ENCODE peak calls at places on chromosomes 2 and 18, in four cellular contexts. N is WERI-Rb-1, Y is H7, G is fibroblast of lung. T is an unnamed sample.

GRCh38 chr2:20378891-20379519 is 28.4 kb upstream of the PUM2 start:
- DNase-seq in N (peak; percentile 89), Y (peak; percentile 87), G (peak; percentile 80), T (peak; percentile 82)

GRCh38 chr2:215528555-215528954 is 92.7 kb upstream of the FN1 start:
- DNase-seq in N (no peak), Y (no peak), G (peak; percentile 100), T (no peak)

GRCh38 chr18:37218022-37218590 is 347.5 kb downstream of the CELF4 start:
- DNase-seq in N (no peak), Y (no peak), G (no peak), T (no peak)

GRCh38 chr2:74264281-74264680 is 65.9 kb downstream of the MTHFD2 start:
- DNase-seq in N (no peak), Y (no peak), G (no peak), T (no peak)

GRCh38 chr18:62715829-62716678 is 713 bp downstream of the PHLPP1 start:
- DNase-seq in N (peak; percentile 53), Y (peak; percentile 76), G (peak; percentile 66), T (peak; percentile 69)

GRCh38 chr2:190221438-190221837 is 98.2 kb downstream of the HIBCH start:
- DNase-seq in N (no peak), Y (no peak), G (no peak), T (no peak)

GRCh38 chr18:6069103-6069502 is 173.8 kb upstream of the TMEM200C start:
- DNase-seq in N (no peak), Y (no peak), G (no peak), T (no peak)

GRCh38 chr2:15782009-15782751 is 158.2 kb upstream of the MYCN start:
- DNase-seq in N (no peak), Y (no peak), G (peak; percentile 26), T (peak; percentile 4)

GRCh38 chr2:25951071-25951547 is 31.2 kb downstream of the KIF3C start:
- DNase-seq in N (peak; percentile 92), Y (peak; percentile 82), G (peak; percentile 77), T (peak; percentile 86)

GRCh38 chr18:2547477-2548087 is 23.7 kb downstream of the METTL4 start:
- DNase-seq in N (no peak), Y (no peak), G (peak; percentile 50), T (peak; percentile 37)

GRCh38 chr2:231181848-231182247 is 16.6 kb upstream of the ARMC9 start:
- DNase-seq in N (peak; percentile 89), Y (no peak), G (peak; percentile 48), T (no peak)

GRCh38 chr2:29206941-29207340 is 91.7 kb downstream of the CLIP4 start:
- DNase-seq in N (no peak), Y (peak; percentile 40), G (no peak), T (no peak)

GRCh38 chr2:164771897-164772296 is 69.7 kb downstream of the COBLL1 start:
- DNase-seq in N (no peak), Y (no peak), G (no peak), T (no peak)

GRCh38 chr2:240567137-240567871 is 980 bp upstream of the RNPEPL1 start:
- DNase-seq in N (peak; percentile 8), Y (peak; percentile 56), G (no peak), T (peak; percentile 63)

GRCh38 chr2:181891258-181891965 is at the start of gene ITPRID2:
- DNase-seq in N (peak; percentile 79), Y (peak; percentile 93), G (peak; percentile 91), T (peak; percentile 88)

GRCh38 chr2:176744156-176744555 is 468.4 kb upstream of the HNRNPA3 start:
- DNase-seq in N (no peak), Y (no peak), G (no peak), T (peak; percentile 8)

GRCh38 chr2:16371751-16372150 is 293.9 kb downstream of the CYRIA start:
- DNase-seq in N (no peak), Y (no peak), G (no peak), T (no peak)

GRCh38 chr2:88254437-88255081 is 84.4 kb downstream of the THNSL2 start:
- DNase-seq in N (no peak), Y (no peak), G (no peak), T (no peak)

GRCh38 chr2:154264024-154264423 is 392.3 kb downstream of the GALNT13 start:
- DNase-seq in N (no peak), Y (no peak), G (no peak), T (no peak)

GRCh38 chr2:46963210-46963609 is 47.6 kb upstream of the MCFD2 start:
- DNase-seq in N (no peak), Y (no peak), G (no peak), T (no peak)

GRCh38 chr2:124301915-124302314 is 276.8 kb downstream of the CNTNAP5 start:
- DNase-seq in N (no peak), Y (no peak), G (no peak), T (no peak)

GRCh38 chr18:55509631-55510372 is 78.2 kb downstream of the TCF4 start:
- DNase-seq in N (no peak), Y (no peak), G (peak; percentile 98), T (no peak)

GRCh38 chr2:143128681-143129580 is at the start of gene ARHGAP15:
- DNase-seq in N (no peak), Y (no peak), G (no peak), T (peak; percentile 67)

GRCh38 chr2:12005886-12006681 is 259.7 kb downstream of the LPIN1 start:
- DNase-seq in N (no peak), Y (no peak), G (peak; percentile 66), T (peak; percentile 12)

GRCh38 chr2:240775911-240776310 is 44.1 kb downstream of the KIF1A start:
- DNase-seq in N (no peak), Y (no peak), G (no peak), T (no peak)

GRCh38 chr2:20443276-20443920 is 3.5 kb upstream of the RHOB start:
- DNase-seq in N (peak; percentile 30), Y (peak; percentile 58), G (no peak), T (peak; percentile 72)

GRCh38 chr2:232420073-232420454 is 13.4 kb downstream of the ALPG start:
- DNase-seq in N (no peak), Y (peak; percentile 73), G (no peak), T (no peak)

GRCh38 chr2:232418056-232418455 is 11.4 kb downstream of the ALPG start:
- DNase-seq in N (no peak), Y (no peak), G (no peak), T (no peak)

GRCh38 chr2:232418466-232419244 is 12.0 kb downstream of the ALPG start:
- DNase-seq in N (peak; percentile 55), Y (peak; percentile 74), G (peak; percentile 51), T (peak; percentile 35)

GRCh38 chr2:232420463-232421188 is 14.0 kb downstream of the ALPG start:
- DNase-seq in N (no peak), Y (no peak), G (peak; percentile 11), T (peak; percentile 63)

DNA sequence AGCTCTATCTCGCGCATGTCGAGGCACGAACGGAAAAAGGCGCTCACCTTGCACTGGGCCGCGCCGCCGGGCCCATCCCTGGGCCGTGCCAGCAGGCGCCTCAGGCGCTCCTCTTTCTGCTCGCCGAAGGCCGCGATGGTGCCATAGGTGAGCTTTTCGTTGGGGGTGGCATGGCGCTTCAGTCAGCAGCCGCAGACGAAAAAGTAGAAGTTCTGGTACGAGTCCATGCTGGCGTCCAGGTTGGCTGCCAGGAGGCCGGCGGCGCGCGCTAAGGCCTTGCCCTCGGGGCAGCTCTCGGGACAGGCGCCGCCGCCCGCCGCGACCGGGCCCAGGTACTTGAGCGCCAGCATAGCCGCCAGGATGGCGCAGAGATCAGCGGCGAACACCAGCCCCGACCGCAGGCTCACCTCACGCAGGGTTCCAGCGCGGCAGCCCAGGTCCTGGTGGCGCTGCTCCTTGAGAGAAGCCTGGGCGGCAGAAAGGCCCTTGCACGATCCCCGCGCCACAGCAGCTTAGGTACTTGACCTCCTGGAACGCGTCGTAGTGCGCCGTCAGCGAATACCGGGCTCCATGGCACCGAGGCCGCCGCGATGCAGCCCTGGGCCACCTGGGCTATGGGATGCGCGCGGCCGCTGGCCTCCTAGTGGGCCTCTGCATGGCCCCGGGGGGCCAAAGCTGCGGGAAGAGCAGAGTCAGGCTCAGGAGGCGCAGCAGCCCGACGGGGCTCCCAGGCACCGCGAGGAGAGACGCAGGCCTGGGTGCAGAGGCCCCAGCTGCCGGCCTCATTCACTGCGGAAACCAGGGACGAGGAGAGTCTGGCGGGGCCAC is 12.8 kb downstream of the ALPG start:
- DNase-seq in N (no peak), Y (peak; percentile 76), G (no peak), T (no peak)
- H3K4me3 ChIP-seq in N (peak overlapping the region; percentile 46), Y (peak overlapping the region; percentile 62), G (no peak overlapping the region), T (no peak overlapping the region)

GRCh38 chr2:175304541-175304940 is 123.0 kb upstream of the ATP5MC3 start:
- DNase-seq in N (no peak), Y (no peak), G (no peak), T (peak; percentile 62)

GRCh38 chr2:175310813-175311504 is 129.4 kb upstream of the ATP5MC3 start:
- DNase-seq in N (no peak), Y (no peak), G (no peak), T (no peak)

GRCh38 chr2:175308005-175308404 is 126.5 kb upstream of the ATP5MC3 start:
- DNase-seq in N (no peak), Y (no peak), G (no peak), T (no peak)

GRCh38 chr2:175312137-175312536 is 130.6 kb upstream of the ATP5MC3 start:
- DNase-seq in N (no peak), Y (no peak), G (no peak), T (no peak)

DNA sequence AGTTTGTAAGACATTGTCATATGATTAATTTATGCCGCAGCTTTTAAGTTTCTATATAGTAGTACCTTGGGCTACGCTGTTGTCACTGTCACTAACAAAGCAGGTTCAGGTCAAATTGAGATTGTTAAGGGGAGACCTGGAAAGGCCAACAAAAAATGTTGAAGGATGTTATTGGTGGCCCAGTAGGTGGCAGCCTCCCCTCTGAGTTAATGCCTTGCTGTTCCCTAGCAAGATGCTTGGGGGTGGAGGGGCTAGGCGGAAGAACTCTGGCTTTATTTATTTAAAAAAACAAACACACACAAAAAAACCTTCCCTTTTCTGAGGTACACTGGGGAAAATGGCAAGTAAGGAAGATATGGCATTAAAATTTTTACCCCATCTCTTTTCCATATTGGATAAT is 128.3 kb upstream of the ATP5MC3 start:
- DNase-seq in N (peak; percentile 53), Y (peak; percentile 45), G (peak; percentile 10), T (no peak)
- H3K27me3 ChIP-seq in N (peaks cover 8% of the 10 kb centered on the region), Y (peaks cover 5% of the 10 kb centered on the region), G (no peaks in the 10 kb centered on the region), T (no peaks in the 10 kb centered on the region)

GRCh38 chr2:96258393-96259022 is 7.3 kb downstream of the TMEM127 start:
- DNase-seq in N (no peak), Y (no peak), G (no peak), T (no peak)

GRCh38 chr2:96262306-96262705 is 3.5 kb downstream of the TMEM127 start:
- DNase-seq in N (no peak), Y (no peak), G (no peak), T (no peak)

GRCh38 chr2:96260404-96261260 is 5.2 kb downstream of the TMEM127 start:
- DNase-seq in N (peak; percentile 91), Y (peak; percentile 87), G (peak; percentile 87), T (peak; percentile 95)

GRCh38 chr2:96261328-96262003 is 4.3 kb downstream of the TMEM127 start:
- DNase-seq in N (no peak), Y (no peak), G (no peak), T (peak; percentile 89)

DNA sequence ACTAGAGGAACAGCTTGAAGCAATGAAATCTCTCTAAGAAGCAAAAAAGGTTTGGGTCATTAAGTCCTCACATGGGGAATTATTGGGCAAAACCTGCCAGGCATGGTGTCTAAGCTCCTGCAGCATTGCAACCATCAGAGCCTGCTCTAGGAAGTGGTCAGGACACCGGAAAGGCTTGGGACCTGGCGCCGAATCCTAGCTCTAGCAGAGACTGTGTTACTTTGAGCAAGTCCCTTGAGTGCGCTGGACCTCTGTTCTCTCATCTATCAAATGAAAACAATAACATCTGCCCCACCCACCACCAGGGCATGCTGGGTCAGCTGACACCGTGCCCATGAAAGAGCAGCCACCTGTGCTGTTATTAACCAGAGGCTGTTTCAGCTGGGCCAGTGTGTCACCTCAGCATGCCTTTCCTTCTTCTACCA is 6.3 kb downstream of the TMEM127 start:
- DNase-seq in N (peak; percentile 38), Y (no peak), G (no peak), T (peak; percentile 91)
- H3K4me3 ChIP-seq in N (no peak overlapping the region), Y (no peak overlapping the region), G (no peak overlapping the region), T (no peak overlapping the region)

GRCh38 chr2:109638807-109639206 is 24.6 kb downstream of the SOWAHC start:
- DNase-seq in N (no peak), Y (no peak), G (peak; percentile 54), T (no peak)
- H3K27me3 ChIP-seq in N (no peaks in the 10 kb centered on the region), Y (no peaks in the 10 kb centered on the region), G (no peaks in the 10 kb centered on the region), T (no peaks in the 10 kb centered on the region)